ENCODE peak calls at places on chromosome X, in four cellular contexts. V is brain microvascular endothelial cell; E is CD4-positive, alpha-beta T cell; L is type B pancreatic cell. X is an unnamed sample.

GRCh38 chrX:11363069-11363594 is 69.9 kb downstream of the AMELX start:
- DNase-seq in L (no peak), V (no peak), E (no peak), X (no peak)

GRCh38 chrX:110142096-110142495 is 139.2 kb downstream of the TMEM164 start:
- DNase-seq in E (no peak), V (no peak), L (no peak), X (no peak)

GRCh38 chrX:151641564-151641963 is 53.7 kb upstream of the PRRG3 start:
- DNase-seq in L (no peak), V (no peak), E (no peak), X (no peak)

GRCh38 chrX:33725556-33726232 is 406.4 kb downstream of the FAM47A start:
- DNase-seq in E (no peak), V (peak), L (no peak), X (peak)

GRCh38 chrX:64198046-64198445 is 7.5 kb downstream of the AMER1 start:
- DNase-seq in L (no peak), E (no peak), V (no peak), X (no peak)

GRCh38 chrX:72123471-72124185 is 8.1 kb downstream of the RTL5 start:
- DNase-seq in L (no peak), E (no peak), V (peak), X (no peak)

GRCh38 chrX:12771445-12772069 is 19.7 kb upstream of the PRPS2 start:
- DNase-seq in L (no peak), E (peak), V (peak), X (peak)

GRCh38 chrX:23634181-23634580 is 33.1 kb upstream of the PRDX4 start:
- DNase-seq in L (no peak), V (no peak), E (no peak), X (no peak)

GRCh38 chrX:12446342-12447075 is 308.2 kb downstream of the FRMPD4 start:
- DNase-seq in E (no peak), L (no peak), V (peak), X (no peak)

GRCh38 chrX:125826080-125826479 is 340.0 kb downstream of the DCAF12L2 start:
- DNase-seq in V (no peak), L (no peak), E (no peak), X (no peak)

GRCh38 chrX:34918856-34919255 is 23.7 kb upstream of the FAM47B start:
- DNase-seq in V (peak), E (no peak), L (no peak), X (no peak)

GRCh38 chrX:106178826-106179225 is 10.7 kb downstream of the PWWP3B start:
- DNase-seq in V (no peak), L (no peak), E (no peak), X (no peak)
- TF ChIP-seq CTCF in V (peak), L (no peak), E (no peak), X (no peak)

GRCh38 chrX:1074172-1074571 is 138.3 kb downstream of the CRLF2 start:
- DNase-seq in L (no peak), E (no peak), V (no peak), X (no peak)
- TF ChIP-seq CTCF in L (no peak), E (no peak), V (no peak), X (no peak)

DNA sequence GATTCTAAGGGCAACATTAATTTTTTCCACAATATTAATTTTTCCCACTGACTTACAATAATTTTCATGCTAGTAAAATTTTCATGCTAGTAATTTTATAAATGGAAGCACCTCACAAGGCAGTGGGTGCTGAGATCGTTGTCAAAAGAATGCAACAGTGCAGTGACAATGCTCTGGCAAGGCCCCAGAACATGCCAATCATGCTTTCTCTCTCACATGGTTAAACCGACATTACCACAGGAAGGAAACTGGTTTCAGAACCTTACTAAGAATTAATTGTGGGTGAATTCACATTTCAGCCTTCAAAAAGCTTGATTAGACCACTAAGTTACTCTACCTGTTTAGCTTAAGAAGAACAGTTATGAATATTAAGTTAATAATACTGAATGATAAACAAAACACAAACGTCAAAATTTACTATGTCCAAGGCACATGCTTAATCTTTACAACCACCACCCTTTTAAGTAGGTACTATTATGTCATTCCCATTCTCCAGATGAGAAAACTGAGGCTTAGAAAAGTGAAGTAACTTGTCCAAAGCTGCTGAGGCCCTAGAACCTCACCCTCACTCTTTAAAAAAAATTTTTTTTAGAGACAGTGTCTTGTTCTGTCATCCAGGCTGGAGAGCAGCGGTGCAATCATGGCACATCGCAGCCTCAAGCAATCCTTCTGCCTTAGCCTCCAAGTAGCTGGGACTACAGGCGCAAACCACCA is 10.0 kb upstream of the OPHN1 start:
- DNase-seq in E (no peak), L (no peak), V (peak), X (no peak)
- TF ChIP-seq CTCF in E (no peak), L (no peak), V (no peak), X (no peak)

GRCh38 chrX:53242310-53242709 is 17.3 kb upstream of the KDM5C start:
- DNase-seq in L (no peak), V (no peak), E (no peak), X (no peak)

GRCh38 chrX:53246231-53246630 is 21.2 kb upstream of the KDM5C start:
- DNase-seq in E (no peak), V (no peak), L (no peak), X (no peak)

GRCh38 chrX:53247928-53248327 is 22.9 kb upstream of the KDM5C start:
- DNase-seq in V (no peak), E (no peak), L (no peak), X (no peak)

GRCh38 chrX:53241558-53241957 is 16.6 kb upstream of the KDM5C start:
- DNase-seq in E (no peak), L (no peak), V (no peak), X (no peak)

DNA sequence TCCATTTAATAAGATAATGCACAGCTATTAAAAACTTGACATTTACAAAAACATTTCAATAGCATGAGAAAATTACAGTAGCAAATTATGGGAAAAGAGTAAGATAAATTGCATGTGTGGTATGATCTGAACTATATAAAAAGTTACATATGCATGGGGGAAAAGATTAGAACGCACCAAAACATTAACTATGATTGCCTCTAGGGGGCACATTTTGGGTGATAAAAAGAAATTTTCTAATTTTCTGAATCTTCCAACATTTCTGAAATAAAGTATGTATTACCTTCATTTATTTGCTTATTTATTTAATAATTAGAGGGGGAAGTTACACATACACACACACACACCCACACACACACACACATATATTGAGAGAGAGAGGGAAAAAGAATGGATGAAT is 19.6 kb upstream of the KDM5C start:
- DNase-seq in E (no peak), L (no peak), V (no peak), X (no peak)
- TF ChIP-seq CTCF in E (no peak), L (peak), V (peak), X (peak)

DNA sequence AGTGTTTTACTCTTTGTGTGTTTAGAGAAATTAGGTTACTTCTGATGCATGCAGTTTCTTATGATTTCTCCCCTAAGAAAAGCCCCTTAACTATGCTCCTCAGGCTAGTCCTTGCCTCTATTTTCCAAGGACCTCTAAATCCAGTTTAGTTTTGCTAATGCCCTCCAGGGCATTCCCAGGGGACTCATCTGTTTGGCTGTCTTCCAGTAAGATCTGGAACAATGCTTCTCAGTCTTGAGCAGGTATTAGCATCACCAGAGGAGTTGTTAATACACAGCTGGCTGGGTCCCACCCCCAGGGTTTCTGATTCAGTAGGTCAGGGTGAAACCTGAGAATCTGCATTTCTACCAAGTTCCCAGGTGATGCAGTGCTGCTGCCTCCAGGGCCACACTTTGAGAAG is 56.9 kb downstream of the OTC start:
- DNase-seq in V (no peak), L (no peak), E (no peak), X (no peak)
- TF ChIP-seq CTCF in V (no peak), L (no peak), E (no peak), X (no peak)

DNA sequence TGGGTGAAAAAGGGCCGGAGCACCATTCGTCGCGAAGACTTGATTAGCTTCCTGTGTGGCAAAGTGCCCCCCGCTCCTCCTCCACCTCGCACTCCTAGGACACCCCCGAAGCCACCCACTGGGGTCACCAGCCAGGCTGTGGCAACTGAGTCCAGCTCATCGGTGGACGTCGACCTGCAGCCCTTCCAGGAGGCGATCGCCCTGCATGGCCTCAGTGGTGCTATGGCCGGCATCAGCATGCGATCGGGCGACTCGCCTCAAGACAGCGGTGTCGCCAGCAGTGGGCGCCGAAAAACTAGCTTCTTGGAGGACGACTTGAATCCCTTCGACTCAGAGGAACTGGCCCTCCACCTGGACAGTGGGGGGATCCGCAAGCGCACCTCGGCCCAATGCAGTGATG is 126.8 kb upstream of the CXorf66 start:
- DNase-seq in E (no peak), L (no peak), V (no peak), X (peak)
- TF ChIP-seq CTCF in E (no peak), L (no peak), V (no peak), X (no peak)

X was measured in progenitor cell of endocrine pancreas.